ENCODE peak calls at places on chromosomes 4 and X, in nine cellular contexts. P is SK-N-SH, M is stomach, N is K562, C is transverse colon, U is HepG2, I is suprapubic skin, Z is sigmoid colon, X is H1. D is an unnamed sample.

GRCh38 chrX:22950278-22951266 is 49.2 kb upstream of the DDX53 start:
- DNase-seq in P (no peak), M (no peak), N (no peak), C (no peak), U (no peak), I (no peak), Z (no peak), X (no peak), D (no peak)

GRCh38 chr4:83013420-83013867 is 2.8 kb upstream of the LIN54 start:
- DNase-seq in P (peak), M (no peak), N (no peak), C (no peak), U (no peak), I (no peak), Z (no peak), X (no peak), D (no peak)

GRCh38 chr4:13238936-13239335 is 245.2 kb downstream of the RAB28 start:
- DNase-seq in P (no peak), M (no peak), N (no peak), C (no peak), U (no peak), I (no peak), Z (no peak), X (no peak), D (no peak)

GRCh38 chr4:182818926-182819730 is 98.1 kb downstream of the DCTD start:
- DNase-seq in P (no peak), M (no peak), N (no peak), C (no peak), U (no peak), I (no peak), Z (no peak), X (no peak), D (no peak)

GRCh38 chrX:332916-333610 is 14.5 kb upstream of the GTPBP6 start:
- DNase-seq in P (no peak), M (no peak), N (no peak), C (no peak), U (no peak), I (peak), Z (peak), X (no peak), D (no peak)

GRCh38 chrX:56788717-56789122 is 59.7 kb downstream of the NBDY start:
- DNase-seq in P (no peak), M (peak), N (no peak), C (peak), U (peak), I (peak), Z (peak), X (no peak), D (no peak)

GRCh38 chr4:186622788-186623464 is 67.6 kb upstream of the MTNR1A start:
- DNase-seq in P (no peak), M (no peak), N (no peak), C (no peak), U (no peak), I (no peak), Z (no peak), X (no peak), D (no peak)

GRCh38 chr4:30714408-30715031 is 5.6 kb upstream of the PCDH7 start:
- DNase-seq in P (peak), M (peak), N (peak), C (peak), U (peak), I (no peak), Z (no peak), X (no peak), D (peak)

GRCh38 chr4:55553442-55553841 is 6.7 kb upstream of the CLOCK start:
- DNase-seq in P (no peak), M (peak), N (no peak), C (peak), U (peak), I (no peak), Z (peak), X (no peak), D (peak)

GRCh38 chrX:27008486-27008885 is 454.7 kb downstream of the PPP4R3C start:
- DNase-seq in P (no peak), M (no peak), N (no peak), C (no peak), U (no peak), I (no peak), Z (no peak), X (no peak), D (no peak)

GRCh38 chrX:125205918-125206665 is 113.6 kb upstream of the TEX13C start:
- DNase-seq in P (peak), M (no peak), N (no peak), C (no peak), U (no peak), I (peak), Z (peak), X (no peak), D (no peak)

GRCh38 chr4:93659629-93660028 is 168.9 kb upstream of the ATOH1 start:
- DNase-seq in P (no peak), M (no peak), N (no peak), C (no peak), U (no peak), I (no peak), Z (no peak), X (no peak), D (no peak)

GRCh38 chrX:95950679-95951078 is 734.0 kb upstream of the DIAPH2 start:
- DNase-seq in P (no peak), M (no peak), N (no peak), C (no peak), U (no peak), I (no peak), Z (no peak), X (no peak), D (no peak)

GRCh38 chr4:184843984-184844554 is 18.3 kb upstream of the ACSL1 start:
- DNase-seq in P (no peak), M (no peak), N (peak), C (no peak), U (no peak), I (no peak), Z (no peak), X (no peak), D (no peak)

GRCh38 chr4:96120206-96120605 is 280.3 kb downstream of the PDHA2 start:
- DNase-seq in P (no peak), M (no peak), N (no peak), C (no peak), U (no peak), I (no peak), Z (no peak), X (no peak), D (no peak)

GRCh38 chrX:18098704-18099103 is 122.0 kb downstream of the BEND2 start:
- DNase-seq in P (no peak), M (no peak), N (no peak), C (no peak), U (no peak), I (no peak), Z (no peak), X (no peak), D (no peak)

GRCh38 chr4:75741027-75741426 is 16.6 kb downstream of the USO1 start:
- DNase-seq in P (no peak), M (no peak), N (no peak), C (no peak), U (no peak), I (no peak), Z (no peak), X (no peak), D (no peak)

GRCh38 chr4:74292111-74292870 is 16.0 kb upstream of the EPGN start:
- DNase-seq in P (no peak), M (no peak), N (no peak), C (no peak), U (no peak), I (no peak), Z (no peak), X (no peak), D (no peak)

GRCh38 chr4:46933686-46934085 is 24.6 kb upstream of the COX7B2 start:
- DNase-seq in P (no peak), M (no peak), N (no peak), C (no peak), U (no peak), I (no peak), Z (no peak), X (no peak), D (no peak)

GRCh38 chr4:149370002-149370401 is 445.6 kb downstream of the IQCM start:
- DNase-seq in P (no peak), M (no peak), N (no peak), C (no peak), U (peak), I (no peak), Z (no peak), X (no peak), D (no peak)

GRCh38 chrX:281166-281999 is at the start of gene PLCXD1:
- DNase-seq in P (peak), M (peak), N (peak), C (no peak), U (peak), I (peak), Z (peak), X (peak), D (no peak)

GRCh38 chrX:15909605-15910004 is 55.0 kb upstream of the AP1S2 start:
- DNase-seq in P (no peak), M (no peak), N (no peak), C (no peak), U (no peak), I (no peak), Z (no peak), X (no peak), D (no peak)

GRCh38 chrX:122004127-122004526 is 956.7 kb downstream of the GLUD2 start:
- DNase-seq in P (no peak), M (no peak), N (no peak), C (no peak), U (no peak), I (no peak), Z (no peak), X (no peak), D (peak)

GRCh38 chr4:55291227-55291629 is 54.8 kb upstream of the SRD5A3 start:
- DNase-seq in P (no peak), M (no peak), N (no peak), C (no peak), U (no peak), I (no peak), Z (peak), X (no peak), D (no peak)

GRCh38 chr4:17613761-17614415 is 553 bp upstream of the MED28 start:
- DNase-seq in P (no peak), M (no peak), N (no peak), C (no peak), U (peak), I (no peak), Z (peak), X (no peak), D (peak)

GRCh38 chrX:151825927-151826471 is 86.7 kb upstream of the MAGEA4 start:
- DNase-seq in P (no peak), M (no peak), N (no peak), C (no peak), U (no peak), I (no peak), Z (no peak), X (no peak), D (no peak)

GRCh38 chr4:25123236-25123635 is 37.0 kb downstream of the SEPSECS start:
- DNase-seq in P (no peak), M (no peak), N (no peak), C (no peak), U (no peak), I (no peak), Z (no peak), X (no peak), D (no peak)
- TF ChIP-seq EP300 in P (no peak), M (no peak), N (no peak), C (no peak), U (no peak), I (no peak), Z (no peak), X (no peak), D (no peak)

GRCh38 chr4:41611881-41612871 is 74.2 kb downstream of the LIMCH1 start:
- DNase-seq in P (peak), M (peak), N (no peak), C (peak), U (no peak), I (no peak), Z (peak), X (no peak), D (peak)
- TF ChIP-seq POLR2AphosphoS5 in P (no peak), M (no peak), N (no peak), C (no peak), U (no peak), I (no peak), Z (peak), X (no peak), D (no peak)

GRCh38 chr4:175776217-175776616 is 35.8 kb downstream of the GPM6A start:
- DNase-seq in P (no peak), M (no peak), N (no peak), C (no peak), U (no peak), I (no peak), Z (no peak), X (peak), D (no peak)
- TF ChIP-seq EP300 in P (no peak), M (no peak), N (no peak), C (no peak), U (no peak), I (no peak), Z (no peak), X (no peak), D (no peak)

GRCh38 chrX:107716816-107717700 is 58.5 kb downstream of the TSC22D3 start:
- DNase-seq in P (peak), M (peak), N (no peak), C (peak), U (no peak), I (peak), Z (peak), X (no peak), D (peak)
- TF ChIP-seq POLR2AphosphoS5 in P (peak), M (peak), N (no peak), C (peak), U (no peak), I (peak), Z (peak), X (peak), D (peak)

DNA sequence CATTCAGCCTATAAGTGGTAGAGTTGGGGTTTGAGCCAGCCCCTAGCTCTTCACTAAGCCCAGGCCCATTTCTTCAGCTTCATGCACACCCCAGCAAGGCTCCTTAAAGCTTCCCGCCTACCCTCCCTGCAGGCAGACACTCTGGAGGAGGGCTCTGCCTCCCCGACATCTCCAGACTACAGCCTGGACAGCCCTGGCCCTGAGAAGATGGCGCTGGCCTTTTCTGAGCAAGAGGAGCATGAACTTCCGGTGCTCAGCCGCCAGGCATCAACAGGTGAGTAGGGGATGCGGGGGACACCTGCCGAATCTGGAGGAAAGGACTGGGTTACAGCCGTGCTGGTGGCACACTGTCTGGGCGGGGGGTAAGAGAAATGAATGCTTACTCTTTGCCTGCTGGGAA is 11.1 kb downstream of the SASH3 start:
- DNase-seq in P (no peak), M (no peak), N (no peak), C (no peak), U (no peak), I (no peak), Z (peak), X (no peak), D (peak)
- TF ChIP-seq EP300 in P (no peak), M (no peak), N (no peak), C (no peak), U (no peak), I (no peak), Z (no peak), X (no peak), D (no peak)

DNA sequence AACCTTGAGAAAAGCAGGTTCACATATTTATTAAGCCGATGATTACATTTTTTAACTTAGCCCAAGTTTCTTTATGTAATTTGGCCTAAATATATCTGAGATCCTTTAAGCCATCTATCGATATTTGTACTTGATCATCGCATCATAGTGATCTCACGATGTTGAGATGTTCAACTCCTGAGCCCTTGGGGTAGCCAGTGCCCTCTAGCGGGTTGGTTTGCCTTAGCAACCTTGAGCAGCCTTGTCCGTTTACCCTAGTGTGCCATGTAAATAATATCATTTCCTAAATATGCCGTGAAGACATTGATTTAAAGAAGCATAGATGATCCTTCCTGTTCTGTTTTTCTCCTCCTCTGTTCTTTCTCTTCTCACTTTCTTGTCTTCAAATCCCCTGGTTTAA is 432.2 kb downstream of the RPA4 start:
- DNase-seq in P (no peak), M (no peak), N (peak), C (no peak), U (no peak), I (no peak), Z (no peak), X (peak), D (no peak)
- TF ChIP-seq POLR2AphosphoS5 in P (no peak), M (no peak), N (no peak), C (no peak), U (no peak), I (no peak), Z (no peak), X (no peak), D (no peak)

GRCh38 chrX:149312097-149312496 is 193.0 kb downstream of the IDS start:
- DNase-seq in P (no peak), M (no peak), N (no peak), C (no peak), U (no peak), I (no peak), Z (no peak), X (no peak), D (no peak)

GRCh38 chrX:149314031-149314430 is 191.1 kb downstream of the IDS start:
- DNase-seq in P (no peak), M (no peak), N (no peak), C (no peak), U (no peak), I (no peak), Z (no peak), X (no peak), D (no peak)

GRCh38 chrX:149312936-149313432 is 192.1 kb downstream of the IDS start:
- DNase-seq in P (no peak), M (no peak), N (no peak), C (no peak), U (no peak), I (no peak), Z (no peak), X (no peak), D (no peak)
- TF ChIP-seq EP300 in P (no peak), M (no peak), N (no peak), C (no peak), U (no peak), I (no peak), Z (no peak), X (no peak), D (no peak)